ENCODE peak calls at places on chromosome 13, in ten cellular contexts. F, I, C, D, E, T, X, M, R and K are unnamed samples.

GRCh38 chr13:20114066-20114465 is 46.8 kb downstream of the GJA3 start:
- DNase-seq in F (no peak), I (no peak), D (no peak), E (no peak), T (no peak), M (no peak), R (no peak), C (no peak), X (no peak), K (no peak)

GRCh38 chr13:37656247-37656940 is 57.8 kb upstream of the POSTN start:
- DNase-seq in T (no peak), R (peak), M (peak), I (peak), F (peak), X (no peak), D (no peak), C (peak), E (no peak), K (peak)

GRCh38 chr13:49409008-49409407 is 34.9 kb downstream of the CAB39L start:
- DNase-seq in F (no peak), C (no peak), T (no peak), M (no peak), E (no peak), I (no peak), D (no peak), X (no peak), R (no peak), K (no peak)

GRCh38 chr13:57546942-57547341 is 84.6 kb upstream of the PCDH17 start:
- DNase-seq in I (no peak), F (no peak), T (no peak), C (no peak), E (no peak), D (no peak), X (no peak), R (no peak), M (no peak), K (no peak)

GRCh38 chr13:44936246-44936645 is 53.0 kb downstream of the NUFIP1 start:
- DNase-seq in E (no peak), M (no peak), C (no peak), F (no peak), I (no peak), R (no peak), X (no peak), T (no peak), D (no peak), K (no peak)

GRCh38 chr13:51846756-51847155 is 1.8 kb upstream of the TMEM272 start:
- DNase-seq in C (no peak), I (no peak), D (no peak), F (no peak), T (no peak), R (no peak), M (peak), X (no peak), E (no peak), K (no peak)

GRCh38 chr13:55554741-55555140 is 1586.0 kb upstream of the PRR20A start:
- DNase-seq in I (no peak), X (no peak), R (no peak), F (no peak), M (no peak), C (no peak), D (no peak), E (no peak), T (no peak), K (no peak)

GRCh38 chr13:23811366-23812027 is 77.7 kb downstream of the MIPEP start:
- DNase-seq in D (no peak), X (no peak), M (peak), R (no peak), T (no peak), I (no peak), E (no peak), F (no peak), C (no peak), K (no peak)